ENCODE peak calls at places on chromosomes 12 and 14, in six cellular contexts. One of them, this sample, is unnamed.

GRCh38 chr14:101636081-101636560 is 74.8 kb downstream of the DIO3 start:
- DNase-seq in cardiac septum: no peak
- DNase-seq in brain microvascular endothelial cell: no peak
- DNase-seq in psoas muscle: no peak
- DNase-seq in head of caudate nucleus: no peak
- DNase-seq in NCI-H1436 treated with DMSO at 0.1 percent for 48 hours: no peak
- DNase-seq in this sample: no peak

GRCh38 chr12:58310828-58311273 is 369.5 kb downstream of the ATP23 start:
- DNase-seq in brain microvascular endothelial cell: peak; percentile 92
- DNase-seq in head of caudate nucleus: no peak
- DNase-seq in NCI-H1436 treated with DMSO at 0.1 percent for 48 hours: no peak
- DNase-seq in psoas muscle: no peak
- DNase-seq in cardiac septum: no peak
- DNase-seq in this sample: no peak

GRCh38 chr12:52604859-52605258 is 3.6 kb upstream of the KRT72 start:
- DNase-seq in NCI-H1436 treated with DMSO at 0.1 percent for 48 hours: no peak
- DNase-seq in head of caudate nucleus: no peak
- DNase-seq in psoas muscle: no peak
- DNase-seq in brain microvascular endothelial cell: no peak
- DNase-seq in cardiac septum: peak; percentile 35
- DNase-seq in this sample: peak; percentile 22

GRCh38 chr12:4214912-4215861 is 58.4 kb upstream of the CCND2 start:
- DNase-seq in brain microvascular endothelial cell: no peak
- DNase-seq in NCI-H1436 treated with DMSO at 0.1 percent for 48 hours: no peak
- DNase-seq in psoas muscle: peak; percentile 52
- DNase-seq in cardiac septum: peak; percentile 94
- DNase-seq in head of caudate nucleus: peak; percentile 24
- DNase-seq in this sample: peak; percentile 70

GRCh38 chr12:29889737-29890136 is 106.0 kb upstream of the TMTC1 start:
- DNase-seq in head of caudate nucleus: peak; percentile 36
- DNase-seq in psoas muscle: peak; percentile 31
- DNase-seq in brain microvascular endothelial cell: peak; percentile 20
- DNase-seq in NCI-H1436 treated with DMSO at 0.1 percent for 48 hours: no peak
- DNase-seq in cardiac septum: no peak
- DNase-seq in this sample: no peak

GRCh38 chr12:11686135-11686534 is 36.7 kb downstream of the ETV6 start:
- DNase-seq in head of caudate nucleus: no peak
- DNase-seq in brain microvascular endothelial cell: no peak
- DNase-seq in NCI-H1436 treated with DMSO at 0.1 percent for 48 hours: no peak
- DNase-seq in cardiac septum: no peak
- DNase-seq in psoas muscle: no peak
- DNase-seq in this sample: no peak

GRCh38 chr12:10169094-10169493 is 2.8 kb downstream of the OLR1 start:
- DNase-seq in head of caudate nucleus: no peak
- DNase-seq in brain microvascular endothelial cell: no peak
- DNase-seq in psoas muscle: no peak
- DNase-seq in NCI-H1436 treated with DMSO at 0.1 percent for 48 hours: no peak
- DNase-seq in cardiac septum: no peak
- DNase-seq in this sample: no peak

GRCh38 chr14:20143911-20144310 is 5.3 kb downstream of the OR4N5 start:
- DNase-seq in psoas muscle: no peak
- DNase-seq in cardiac septum: no peak
- DNase-seq in NCI-H1436 treated with DMSO at 0.1 percent for 48 hours: no peak
- DNase-seq in head of caudate nucleus: no peak
- DNase-seq in brain microvascular endothelial cell: no peak
- DNase-seq in this sample: no peak

GRCh38 chr12:100427078-100427477 is 46.6 kb upstream of the NR1H4 start:
- DNase-seq in brain microvascular endothelial cell: peak; percentile 67
- DNase-seq in psoas muscle: no peak
- DNase-seq in head of caudate nucleus: no peak
- DNase-seq in NCI-H1436 treated with DMSO at 0.1 percent for 48 hours: no peak
- DNase-seq in cardiac septum: no peak
- DNase-seq in this sample: no peak

GRCh38 chr12:3553681-3554546 is 62.9 kb downstream of the PRMT8 start:
- DNase-seq in brain microvascular endothelial cell: no peak
- DNase-seq in cardiac septum: no peak
- DNase-seq in psoas muscle: no peak
- DNase-seq in NCI-H1436 treated with DMSO at 0.1 percent for 48 hours: no peak
- DNase-seq in head of caudate nucleus: no peak
- DNase-seq in this sample: peak; percentile 52

GRCh38 chr12:49972641-49973360 is at the start of gene AQP6:
- DNase-seq in psoas muscle: no peak
- DNase-seq in cardiac septum: peak; percentile 68
- DNase-seq in NCI-H1436 treated with DMSO at 0.1 percent for 48 hours: no peak
- DNase-seq in brain microvascular endothelial cell: no peak
- DNase-seq in head of caudate nucleus: no peak
- DNase-seq in this sample: peak; percentile 70

GRCh38 chr12:81779216-81779615 is 20.1 kb upstream of the PPFIA2 start:
- DNase-seq in cardiac septum: no peak
- DNase-seq in head of caudate nucleus: no peak
- DNase-seq in NCI-H1436 treated with DMSO at 0.1 percent for 48 hours: no peak
- DNase-seq in psoas muscle: no peak
- DNase-seq in brain microvascular endothelial cell: no peak
- DNase-seq in this sample: no peak

GRCh38 chr14:31265701-31266398 is 58.3 kb upstream of the HECTD1 start:
- DNase-seq in head of caudate nucleus: no peak
- DNase-seq in brain microvascular endothelial cell: no peak
- DNase-seq in cardiac septum: no peak
- DNase-seq in psoas muscle: no peak
- DNase-seq in NCI-H1436 treated with DMSO at 0.1 percent for 48 hours: no peak
- DNase-seq in this sample: no peak

GRCh38 chr12:108649668-108650067 is 16.0 kb upstream of the SELPLG start:
- DNase-seq in psoas muscle: no peak
- DNase-seq in NCI-H1436 treated with DMSO at 0.1 percent for 48 hours: no peak
- DNase-seq in brain microvascular endothelial cell: peak; percentile 77
- DNase-seq in cardiac septum: no peak
- DNase-seq in head of caudate nucleus: no peak
- DNase-seq in this sample: no peak

GRCh38 chr12:128076188-128076587 is 190.8 kb upstream of the TMEM132C start:
- DNase-seq in NCI-H1436 treated with DMSO at 0.1 percent for 48 hours: no peak
- DNase-seq in psoas muscle: no peak
- DNase-seq in brain microvascular endothelial cell: peak; percentile 88
- DNase-seq in cardiac septum: no peak
- DNase-seq in head of caudate nucleus: no peak
- DNase-seq in this sample: no peak

GRCh38 chr14:53032161-53032803 is 81.4 kb upstream of the FERMT2 start:
- DNase-seq in brain microvascular endothelial cell: peak; percentile 86
- DNase-seq in NCI-H1436 treated with DMSO at 0.1 percent for 48 hours: no peak
- DNase-seq in cardiac septum: no peak
- DNase-seq in psoas muscle: no peak
- DNase-seq in head of caudate nucleus: no peak
- DNase-seq in this sample: no peak

GRCh38 chr12:65596514-65597010 is 227.7 kb upstream of the HMGA2 start:
- DNase-seq in psoas muscle: no peak
- DNase-seq in brain microvascular endothelial cell: no peak
- DNase-seq in NCI-H1436 treated with DMSO at 0.1 percent for 48 hours: no peak
- DNase-seq in cardiac septum: no peak
- DNase-seq in head of caudate nucleus: no peak
- DNase-seq in this sample: no peak

GRCh38 chr12:45183263-45183662 is 32.6 kb upstream of the ANO6 start:
- DNase-seq in brain microvascular endothelial cell: no peak
- DNase-seq in head of caudate nucleus: no peak
- DNase-seq in NCI-H1436 treated with DMSO at 0.1 percent for 48 hours: no peak
- DNase-seq in psoas muscle: no peak
- DNase-seq in cardiac septum: no peak
- DNase-seq in this sample: no peak

GRCh38 chr12:120457133-120457532 is 10.9 kb downstream of the GATC start:
- DNase-seq in psoas muscle: no peak
- DNase-seq in brain microvascular endothelial cell: no peak
- DNase-seq in head of caudate nucleus: no peak
- DNase-seq in NCI-H1436 treated with DMSO at 0.1 percent for 48 hours: no peak
- DNase-seq in cardiac septum: no peak
- DNase-seq in this sample: no peak

GRCh38 chr12:6827982-6828670 is at the start of gene P3H3:
- DNase-seq in cardiac septum: no peak
- DNase-seq in brain microvascular endothelial cell: peak; percentile 15
- DNase-seq in head of caudate nucleus: peak; percentile 52
- DNase-seq in NCI-H1436 treated with DMSO at 0.1 percent for 48 hours: no peak
- DNase-seq in psoas muscle: peak; percentile 39
- DNase-seq in this sample: no peak

GRCh38 chr12:120800665-120801064 is 75.0 kb downstream of the ACADS start:
- DNase-seq in head of caudate nucleus: no peak
- DNase-seq in psoas muscle: no peak
- DNase-seq in cardiac septum: no peak
- DNase-seq in brain microvascular endothelial cell: no peak
- DNase-seq in NCI-H1436 treated with DMSO at 0.1 percent for 48 hours: no peak
- DNase-seq in this sample: no peak

GRCh38 chr14:20834899-20835298 is 32.3 kb upstream of the RNASE1 start:
- DNase-seq in brain microvascular endothelial cell: no peak
- DNase-seq in psoas muscle: no peak
- DNase-seq in NCI-H1436 treated with DMSO at 0.1 percent for 48 hours: no peak
- DNase-seq in head of caudate nucleus: no peak
- DNase-seq in cardiac septum: no peak
- DNase-seq in this sample: no peak

GRCh38 chr12:129696952-129697351 is 206.9 kb downstream of the TMEM132D start:
- DNase-seq in head of caudate nucleus: no peak
- DNase-seq in brain microvascular endothelial cell: peak; percentile 88
- DNase-seq in NCI-H1436 treated with DMSO at 0.1 percent for 48 hours: no peak
- DNase-seq in psoas muscle: no peak
- DNase-seq in cardiac septum: no peak
- DNase-seq in this sample: no peak

GRCh38 chr14:55581011-55581806 is 1.2 kb downstream of the KTN1 start:
- DNase-seq in cardiac septum: peak; percentile 78
- DNase-seq in NCI-H1436 treated with DMSO at 0.1 percent for 48 hours: no peak
- DNase-seq in head of caudate nucleus: peak; percentile 16
- DNase-seq in brain microvascular endothelial cell: no peak
- DNase-seq in psoas muscle: peak; percentile 40
- DNase-seq in this sample: no peak

GRCh38 chr12:10705655-10706054 is 17.5 kb downstream of the YBX3 start:
- DNase-seq in head of caudate nucleus: no peak
- DNase-seq in cardiac septum: no peak
- DNase-seq in psoas muscle: no peak
- DNase-seq in NCI-H1436 treated with DMSO at 0.1 percent for 48 hours: no peak
- DNase-seq in brain microvascular endothelial cell: no peak
- DNase-seq in this sample: no peak

GRCh38 chr12:3158851-3159465 is 81.8 kb downstream of the TSPAN9 start:
- DNase-seq in brain microvascular endothelial cell: peak; percentile 77
- DNase-seq in head of caudate nucleus: no peak
- DNase-seq in NCI-H1436 treated with DMSO at 0.1 percent for 48 hours: no peak
- DNase-seq in psoas muscle: no peak
- DNase-seq in cardiac septum: no peak
- DNase-seq in this sample: no peak

GRCh38 chr12:75692883-75693282 is 181.5 kb upstream of the KRR1 start:
- DNase-seq in NCI-H1436 treated with DMSO at 0.1 percent for 48 hours: no peak
- DNase-seq in psoas muscle: no peak
- DNase-seq in brain microvascular endothelial cell: no peak
- DNase-seq in head of caudate nucleus: no peak
- DNase-seq in cardiac septum: no peak
- DNase-seq in this sample: no peak

GRCh38 chr12:13075114-13075471 is 28.4 kb downstream of the GSG1 start:
- DNase-seq in brain microvascular endothelial cell: peak; percentile 11
- DNase-seq in head of caudate nucleus: no peak
- DNase-seq in NCI-H1436 treated with DMSO at 0.1 percent for 48 hours: no peak
- DNase-seq in psoas muscle: no peak
- DNase-seq in cardiac septum: no peak
- DNase-seq in this sample: no peak

GRCh38 chr14:106578479-106578878 is 1052.1 kb downstream of the TMEM121 start:
- DNase-seq in brain microvascular endothelial cell: no peak
- DNase-seq in head of caudate nucleus: no peak
- DNase-seq in NCI-H1436 treated with DMSO at 0.1 percent for 48 hours: peak; percentile 67
- DNase-seq in psoas muscle: no peak
- DNase-seq in cardiac septum: no peak
- DNase-seq in this sample: no peak

GRCh38 chr12:129298921-129299320 is 445.6 kb downstream of the GLT1D1 start:
- DNase-seq in head of caudate nucleus: no peak
- DNase-seq in cardiac septum: no peak
- DNase-seq in NCI-H1436 treated with DMSO at 0.1 percent for 48 hours: no peak
- DNase-seq in psoas muscle: no peak
- DNase-seq in brain microvascular endothelial cell: peak; percentile 9
- DNase-seq in this sample: no peak

GRCh38 chr12:75438052-75438754 is 42.4 kb upstream of the GLIPR1 start:
- DNase-seq in brain microvascular endothelial cell: no peak
- DNase-seq in head of caudate nucleus: no peak
- DNase-seq in cardiac septum: no peak
- DNase-seq in psoas muscle: no peak
- DNase-seq in NCI-H1436 treated with DMSO at 0.1 percent for 48 hours: no peak
- DNase-seq in this sample: no peak

GRCh38 chr12:111271674-111272418 is 97.0 kb downstream of the PHETA1 start:
- DNase-seq in head of caudate nucleus: no peak
- DNase-seq in NCI-H1436 treated with DMSO at 0.1 percent for 48 hours: no peak
- DNase-seq in psoas muscle: no peak
- DNase-seq in cardiac septum: no peak
- DNase-seq in brain microvascular endothelial cell: no peak
- DNase-seq in this sample: no peak

This sample was measured in coronary artery.